ENCODE peak calls at places on chromosome 22, in eight cellular contexts. P, Z, V, E, R, A, X and F are unnamed samples.

GRCh38 chr22:35076648-35077047 is 10.7 kb downstream of the ISX start:
- DNase-seq in P (no peak), Z (no peak), V (no peak), E (no peak), R (no peak), A (no peak), X (no peak), F (no peak)

GRCh38 chr22:26168199-26168915 is 905 bp upstream of the SEZ6L start:
- DNase-seq in P (no peak), Z (peak; percentile 39), V (no peak), E (no peak), R (no peak), A (no peak), X (no peak), F (no peak)

GRCh38 chr22:37469416-37470086 is 16.6 kb downstream of the MFNG start:
- DNase-seq in P (no peak), Z (no peak), V (no peak), E (no peak), R (no peak), A (no peak), X (no peak), F (no peak)

GRCh38 chr22:19576460-19577421 is 52.5 kb upstream of the CLDN5 start:
- DNase-seq in P (peak; percentile 82), Z (no peak), V (peak; percentile 93), E (peak; percentile 56), R (no peak), A (peak; percentile 70), X (peak; percentile 38), F (peak; percentile 46)

GRCh38 chr22:37492428-37493344 is 6.5 kb upstream of the MFNG start:
- DNase-seq in P (peak; percentile 63), Z (no peak), V (peak; percentile 63), E (peak; percentile 54), R (no peak), A (peak; percentile 67), X (peak; percentile 52), F (peak; percentile 80)

GRCh38 chr22:21961886-21962654 is 9.4 kb upstream of the PPM1F start:
- DNase-seq in P (no peak), Z (no peak), V (peak; percentile 77), E (peak; percentile 65), R (no peak), A (peak; percentile 56), X (peak; percentile 67), F (peak; percentile 68)

GRCh38 chr22:11360632-11361031 is 4167.4 kb upstream of the OR11H1 start:
- DNase-seq in P (no peak), Z (no peak), V (no peak), E (no peak), R (no peak), A (no peak), X (no peak), F (no peak)

GRCh38 chr22:47294571-47294970 is 532.1 kb downstream of the TBC1D22A start:
- DNase-seq in P (no peak), Z (no peak), V (no peak), E (no peak), R (no peak), A (no peak), X (no peak), F (no peak)

GRCh38 chr22:50684501-50684900 is 11.9 kb downstream of the SHANK3 start:
- DNase-seq in P (no peak), Z (no peak), V (no peak), E (no peak), R (no peak), A (no peak), X (no peak), F (no peak)

GRCh38 chr22:36929621-36930020 is 16.2 kb downstream of the CSF2RB start:
- DNase-seq in P (no peak), Z (no peak), V (no peak), E (no peak), R (no peak), A (no peak), X (no peak), F (no peak)

GRCh38 chr22:37564111-37564711 is 3.9 kb downstream of the CDC42EP1 start:
- DNase-seq in P (peak; percentile 93), Z (no peak), V (peak; percentile 51), E (no peak), R (no peak), A (peak; percentile 69), X (no peak), F (no peak)

GRCh38 chr22:24120029-24120428 is 61.3 kb upstream of the SUSD2 start:
- DNase-seq in P (no peak), Z (peak; percentile 70), V (no peak), E (no peak), R (no peak), A (no peak), X (no peak), F (no peak)

GRCh38 chr22:40853961-40854360 is 2.5 kb downstream of the ST13 start:
- DNase-seq in P (peak; percentile 4), Z (no peak), V (no peak), E (no peak), R (no peak), A (peak; percentile 29), X (no peak), F (peak; percentile 30)

GRCh38 chr22:37283393-37283937 is 1.2 kb downstream of the CYTH4 start:
- DNase-seq in P (no peak), Z (no peak), V (no peak), E (no peak), R (no peak), A (no peak), X (no peak), F (no peak)

GRCh38 chr22:31556627-31557203 is 60.4 kb downstream of the SFI1 start:
- DNase-seq in P (peak; percentile 66), Z (no peak), V (peak; percentile 61), E (peak; percentile 58), R (no peak), A (peak; percentile 73), X (no peak), F (peak; percentile 31)

GRCh38 chr22:46742576-46743221 is 4.6 kb upstream of the CERK start:
- DNase-seq in P (no peak), Z (no peak), V (no peak), E (peak; percentile 83), R (no peak), A (no peak), X (peak; percentile 99), F (no peak)

GRCh38 chr22:25212337-25212736 is 7.1 kb upstream of the CRYBB2 start:
- DNase-seq in P (no peak), Z (no peak), V (no peak), E (no peak), R (no peak), A (no peak), X (no peak), F (no peak)

GRCh38 chr22:23817146-23817545 is 21.7 kb downstream of the DERL3 start:
- DNase-seq in P (no peak), Z (no peak), V (no peak), E (no peak), R (no peak), A (no peak), X (no peak), F (no peak)

DNA sequence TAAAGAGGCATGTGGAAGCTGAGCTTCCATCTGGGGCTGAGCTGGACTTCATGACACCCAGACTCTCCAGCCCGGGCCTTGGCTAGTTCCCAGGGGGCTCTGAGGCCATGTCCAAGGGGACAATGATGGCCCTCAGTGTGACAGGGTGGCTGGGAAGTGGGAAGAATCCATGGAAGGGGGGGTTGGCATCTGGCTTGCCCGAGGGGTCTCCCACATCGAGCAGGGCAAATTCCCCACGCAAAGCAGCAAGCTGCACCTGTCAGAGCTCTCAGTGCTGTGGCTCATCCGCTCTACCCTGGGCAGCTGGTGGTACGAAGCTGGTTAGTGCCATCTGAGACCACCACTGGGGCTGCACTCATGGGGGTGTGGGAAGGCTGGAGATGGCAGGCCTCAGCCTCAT is 9.4 kb upstream of the AP1B1 start:
- DNase-seq in P (no peak), Z (no peak), V (no peak), E (no peak), R (no peak), A (no peak), X (no peak), F (no peak)
- TF ChIP-seq CTCF in P (no peak), Z (no peak), V (no peak), E (no peak), R (no peak), A (no peak), X (no peak), F (no peak)

GRCh38 chr22:43152001-43152354 is 619 bp downstream of the TSPO start:
- DNase-seq in P (no peak), Z (no peak), V (no peak), E (no peak), R (no peak), A (no peak), X (peak; percentile 26), F (no peak)

GRCh38 chr22:43152355-43153071 is 1.2 kb downstream of the TSPO start:
- DNase-seq in P (peak; percentile 45), Z (no peak), V (peak; percentile 38), E (peak; percentile 68), R (peak; percentile 53), A (peak; percentile 41), X (peak; percentile 66), F (peak; percentile 88)

GRCh38 chr22:43153916-43154315 is 2.6 kb downstream of the TSPO start:
- DNase-seq in P (no peak), Z (no peak), V (peak; percentile 35), E (no peak), R (no peak), A (peak; percentile 48), X (no peak), F (no peak)

GRCh38 chr22:43150731-43151206 is 590 bp upstream of the TSPO start:
- DNase-seq in P (no peak), Z (no peak), V (no peak), E (no peak), R (no peak), A (no peak), X (no peak), F (no peak)

DNA sequence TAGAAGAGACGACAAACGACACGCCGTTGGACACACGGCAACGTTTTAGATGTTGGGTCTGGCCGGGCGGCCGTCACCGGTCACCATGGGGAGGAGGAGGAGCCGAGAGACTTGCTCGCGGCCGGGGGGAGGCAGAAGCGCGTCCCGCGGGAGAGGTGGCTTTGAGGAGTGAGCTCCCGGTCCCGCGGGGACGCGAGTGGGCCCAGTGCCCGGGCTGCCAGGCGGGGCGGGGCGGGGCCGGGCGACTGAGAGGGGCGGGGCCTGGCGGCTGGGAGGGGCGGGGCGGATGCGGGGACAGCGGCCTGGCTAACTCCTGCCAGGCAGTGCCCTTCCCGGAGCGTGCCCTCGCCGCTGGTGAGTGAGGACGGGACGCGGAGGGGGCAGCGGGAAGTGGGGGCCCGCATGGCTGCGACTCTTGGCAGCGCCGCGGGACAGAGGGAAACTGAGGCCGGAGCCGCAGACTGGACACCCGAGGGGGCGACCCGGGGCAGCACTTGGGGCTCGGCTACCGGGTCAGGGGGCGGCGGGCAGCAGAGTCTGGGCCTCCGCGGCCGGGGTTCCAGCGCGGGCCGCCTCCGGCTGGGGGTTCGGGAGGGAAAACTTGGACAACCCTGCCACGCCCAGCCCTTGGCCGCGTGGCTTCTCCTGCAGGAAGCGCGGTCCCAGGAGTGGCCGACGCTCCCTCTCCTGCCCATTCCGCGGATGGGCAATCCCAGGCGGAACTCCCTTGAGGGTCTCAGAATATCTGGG is at the start of gene TSPO:
- DNase-seq in P (peak; percentile 44), Z (peak; percentile 67), V (peak; percentile 58), E (peak; percentile 39), R (peak; percentile 70), A (no peak), X (peak; percentile 34), F (peak; percentile 83)
- H3K4me3 ChIP-seq in P (peak within 1 kb of the TSS; percentile 73), Z (peak within 1 kb of the TSS; percentile 82), V (peak within 1 kb of the TSS; percentile 90), E (peak within 1 kb of the TSS; percentile 70), R (peak within 1 kb of the TSS; percentile 76), A (peak within 1 kb of the TSS; percentile 82), X (peak within 1 kb of the TSS; percentile 88), F (peak within 1 kb of the TSS; percentile 80)

GRCh38 chr22:38718414-38718813 is 12.7 kb downstream of the GTPBP1 start:
- DNase-seq in P (peak; percentile 81), Z (no peak), V (peak; percentile 76), E (peak; percentile 85), R (no peak), A (peak; percentile 62), X (peak; percentile 91), F (peak; percentile 91)
- TF ChIP-seq CTCF in P (peak; percentile 76), Z (peak; percentile 34), V (peak; percentile 82), E (peak; percentile 48), R (peak; percentile 62), A (peak; percentile 65), X (peak; percentile 82), F (peak; percentile 55)

GRCh38 chr22:17778412-17778976 is 4.2 kb upstream of the BID start:
- DNase-seq in P (no peak), Z (no peak), V (no peak), E (no peak), R (no peak), A (no peak), X (no peak), F (no peak)
- H3K4me3 ChIP-seq in P (no peak overlapping the region), Z (no peak overlapping the region), V (no peak overlapping the region), E (no peak overlapping the region), R (no peak overlapping the region), A (no peak overlapping the region), X (no peak overlapping the region), F (no peak overlapping the region)